ENCODE peak calls at places on chromosomes 4 and X, in nine cellular contexts. B is astrocyte of the spinal cord, L is lower lobe of right lung, J is fibroblast of the aortic adventitia, V is Peyer's patch, T is lower leg skin, O is GM06990, H is body of pancreas, C is bronchial epithelial cell. Q is an unnamed sample.

GRCh38 chr4:147428583-147428982 is 52.3 kb upstream of the EDNRA start:
- DNase-seq in V (no peak), T (no peak), B (no peak), H (no peak), O (no peak), L (no peak), J (no peak), C (peak; percentile 54), Q (no peak)

GRCh38 chr4:8599657-8600056 is 7.1 kb downstream of the CPZ start:
- DNase-seq in V (no peak), L (no peak), H (no peak), T (no peak), O (no peak), J (peak; percentile 62), B (peak; percentile 91), C (no peak), Q (no peak)

GRCh38 chr4:121696641-121697461 is at the start of gene ANXA5:
- DNase-seq in C (peak; percentile 66), B (peak; percentile 89), J (peak; percentile 85), H (peak; percentile 86), T (peak; percentile 75), V (peak; percentile 93), O (peak; percentile 91), L (peak; percentile 94), Q (peak; percentile 90)

GRCh38 chr4:115332078-115332477 is 218.7 kb upstream of the NDST4 start:
- DNase-seq in T (no peak), H (no peak), V (no peak), J (no peak), C (no peak), L (no peak), O (no peak), B (no peak), Q (no peak)

GRCh38 chr4:48271626-48272025 is 2.0 kb upstream of the TEC start:
- DNase-seq in J (no peak), H (no peak), L (no peak), C (no peak), O (no peak), B (no peak), T (no peak), V (no peak), Q (no peak)

GRCh38 chr4:136750898-136751297 is 781.4 kb downstream of the PCDH18 start:
- DNase-seq in J (peak; percentile 31), L (no peak), T (no peak), V (no peak), B (no peak), O (no peak), H (no peak), C (peak; percentile 13), Q (no peak)

GRCh38 chr4:7107166-7107905 is 39.5 kb upstream of the GRPEL1 start:
- DNase-seq in J (no peak), O (no peak), C (no peak), B (no peak), L (peak; percentile 14), H (no peak), V (no peak), T (no peak), Q (no peak)

GRCh38 chr4:84582988-84583870 is at the start of gene CDS1:
- DNase-seq in B (no peak), C (peak; percentile 22), L (peak; percentile 89), T (peak; percentile 30), O (peak; percentile 27), V (peak; percentile 90), H (peak; percentile 59), J (no peak), Q (peak; percentile 48)

GRCh38 chr4:7429601-7430078 is 5.1 kb downstream of the PSAPL1 start:
- DNase-seq in O (no peak), J (no peak), T (no peak), H (peak; percentile 6), V (peak; percentile 34), C (no peak), L (peak; percentile 31), B (no peak), Q (no peak)

GRCh38 chr4:54093609-54094240 is 6.2 kb upstream of the GSX2 start:
- DNase-seq in V (no peak), J (no peak), B (no peak), O (no peak), C (no peak), H (no peak), T (no peak), L (no peak), Q (no peak)

GRCh38 chr4:159002950-159003349 is 99.9 kb upstream of the RAPGEF2 start:
- DNase-seq in T (no peak), B (peak; percentile 74), V (no peak), C (no peak), H (no peak), O (no peak), L (no peak), J (peak; percentile 66), Q (no peak)

GRCh38 chr4:110503588-110504435 is 27.9 kb downstream of the ENPEP start:
- DNase-seq in B (peak; percentile 59), L (no peak), V (no peak), O (no peak), H (no peak), C (no peak), J (peak; percentile 54), T (no peak), Q (no peak)

GRCh38 chrX:14027511-14028019 is 2.1 kb downstream of the GEMIN8 start:
- DNase-seq in V (no peak), B (peak; percentile 65), L (no peak), J (peak; percentile 75), H (no peak), T (no peak), O (peak; percentile 67), C (peak; percentile 93), Q (no peak)

GRCh38 chrX:39309018-39309620 is 507.9 kb downstream of the MID1IP1 start:
- DNase-seq in H (no peak), L (no peak), J (no peak), B (peak; percentile 19), O (no peak), V (no peak), C (peak; percentile 19), T (no peak), Q (no peak)

DNA sequence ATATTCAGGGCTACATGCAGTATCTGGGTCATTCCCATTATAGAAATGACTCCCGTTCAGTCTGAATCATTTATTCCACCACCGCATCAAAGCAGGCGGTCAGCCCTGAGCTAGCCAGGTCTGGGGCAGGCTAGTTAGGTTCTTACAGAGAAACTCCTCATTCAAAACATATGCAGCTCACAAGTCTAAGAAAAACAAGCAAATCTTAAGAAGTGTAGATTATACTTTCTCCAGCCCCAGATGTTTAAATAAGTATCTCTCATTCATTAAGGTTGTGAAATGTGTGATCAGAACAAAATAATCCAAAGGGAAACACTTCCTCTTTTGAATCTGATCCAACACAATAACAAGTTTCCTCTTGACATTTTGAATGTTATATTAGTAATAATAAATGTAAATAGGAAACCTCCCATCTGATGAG is 441.9 kb downstream of the INPP4B start:
- DNase-seq in T (no peak), C (peak; percentile 85), B (peak; percentile 88), L (no peak), O (no peak), H (no peak), J (peak; percentile 71), V (no peak), Q (no peak)
- H3K4me3 ChIP-seq in T (no peak overlapping the region), C (peak overlapping the region; percentile 46), B (peak overlapping the region; percentile 50), L (peak overlapping the region; percentile 53), O (peak overlapping the region; percentile 54), H (no peak overlapping the region), J (peak overlapping the region; percentile 73), V (peak overlapping the region; percentile 11), Q (no peak overlapping the region)

DNA sequence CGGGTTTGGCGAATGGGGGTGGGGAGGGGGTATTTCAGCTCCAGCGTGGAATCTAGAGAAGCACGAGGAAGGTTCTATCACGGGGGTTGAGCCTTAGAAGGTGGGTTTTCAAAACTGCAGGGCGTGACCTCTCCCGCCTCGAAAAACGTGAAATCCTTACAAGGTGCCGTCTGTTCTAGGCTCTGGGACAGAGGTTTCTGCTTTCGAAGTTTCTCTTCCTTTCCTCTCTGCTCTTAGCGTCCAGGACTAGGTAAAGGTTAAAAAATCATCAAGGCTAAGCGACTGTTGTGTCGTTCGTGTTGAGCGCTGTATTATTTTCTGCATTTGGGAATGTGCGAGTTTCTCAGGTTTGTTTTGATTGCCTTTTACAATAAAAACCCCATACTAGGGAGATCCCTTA is 1.1 kb downstream of the FHL1 start:
- DNase-seq in O (no peak), C (no peak), V (no peak), J (no peak), H (no peak), B (no peak), L (no peak), T (no peak), Q (no peak)
- H3K4me3 ChIP-seq in O (no peak overlapping the region), C (peak overlapping the region; percentile 50), V (peak overlapping the region; percentile 65), J (peak overlapping the region; percentile 58), H (no peak overlapping the region), B (peak overlapping the region; percentile 51), L (peak overlapping the region; percentile 62), T (no peak overlapping the region), Q (no peak overlapping the region)

GRCh38 chr4:153204247-153205027 is at the start of gene TRIM2:
- DNase-seq in J (peak; percentile 79), T (peak; percentile 68), B (peak; percentile 72), C (peak; percentile 76), L (peak; percentile 72), H (peak; percentile 90), O (no peak), V (peak; percentile 83), Q (peak; percentile 85)
- H3K4me3 ChIP-seq in J (peak within 1 kb of the TSS; percentile 57), T (no peak within 1 kb of the TSS), B (peak within 1 kb of the TSS; percentile 24), C (no peak within 1 kb of the TSS), L (peak within 1 kb of the TSS; percentile 41), H (peak within 1 kb of the TSS; percentile 1), O (no peak within 1 kb of the TSS), V (peak within 1 kb of the TSS; percentile 56), Q (peak within 1 kb of the TSS; percentile 73)

DNA sequence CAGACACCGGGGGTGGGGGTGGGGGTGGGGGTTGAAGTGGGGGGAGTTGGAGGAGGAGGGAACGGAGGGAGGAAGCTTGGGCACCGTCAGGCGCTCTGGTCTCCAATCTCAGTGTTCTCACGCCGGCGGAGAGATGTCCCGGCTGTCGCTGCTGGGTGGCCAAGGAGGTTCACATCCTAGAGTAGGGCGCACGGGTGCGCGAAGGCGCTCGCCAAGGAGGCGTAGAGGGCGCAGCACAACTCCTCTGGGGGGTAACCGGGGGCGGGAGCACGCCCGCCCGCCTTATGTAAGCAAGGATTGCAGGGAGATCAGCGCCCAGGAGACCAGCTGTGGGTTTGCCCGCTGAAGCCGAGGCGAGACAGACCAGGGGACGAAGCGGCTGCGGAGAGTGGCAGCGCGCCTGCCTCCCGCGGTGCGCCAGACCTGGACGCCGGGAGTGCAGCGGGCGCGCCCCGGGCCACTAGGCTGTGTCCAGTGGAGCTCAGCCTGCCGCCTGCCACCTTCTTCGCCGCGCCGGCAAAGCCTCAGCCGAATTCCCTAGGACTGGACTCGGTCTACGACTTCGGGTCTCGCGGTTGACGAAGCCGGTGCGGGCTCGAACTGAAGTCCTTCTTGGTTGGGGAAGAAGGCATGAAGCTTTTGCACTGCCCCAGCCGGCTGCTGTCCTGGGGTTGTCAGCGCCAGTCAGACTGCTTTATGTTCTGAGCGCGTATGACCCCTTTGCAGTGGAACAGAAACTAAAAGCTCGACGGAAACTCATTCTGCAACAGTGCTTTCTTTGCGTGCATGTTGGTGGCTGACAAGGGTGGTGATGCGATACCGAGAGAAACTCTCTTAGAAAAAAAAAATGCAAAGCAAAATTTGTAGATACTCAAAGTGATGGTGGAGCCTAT is 719 bp upstream of the UNC5C start:
- DNase-seq in B (peak; percentile 63), L (peak; percentile 67), V (peak; percentile 54), O (peak; percentile 39), T (no peak), H (peak; percentile 21), J (peak; percentile 47), C (no peak), Q (no peak)
- H3K4me3 ChIP-seq in B (peak overlapping the region; percentile 64), L (peak overlapping the region; percentile 57), V (peak overlapping the region; percentile 59), O (peak overlapping the region; percentile 42), T (peak overlapping the region; percentile 18), H (no peak overlapping the region), J (peak overlapping the region; percentile 70), C (peak overlapping the region; percentile 30), Q (no peak overlapping the region)